ENCODE peak calls at places on chromosome 3, in four cellular contexts. H is A549, Q is ureter, L is uterus. K is an unnamed sample.

GRCh38 chr3:36893137-36893557 is 51.7 kb downstream of the TRANK1 start:
- DNase-seq in L (no peak), H (no peak), Q (no peak), K (no peak)

GRCh38 chr3:99954914-99955644 is 137.4 kb downstream of the CMSS1 start:
- DNase-seq in H (no peak), L (no peak), Q (no peak), K (no peak)

GRCh38 chr3:113963879-113964278 is 16.1 kb downstream of the ZDHHC23 start:
- DNase-seq in L (no peak), Q (no peak), H (no peak), K (no peak)

GRCh38 chr3:134376786-134377431 is 2.7 kb upstream of the AMOTL2 start:
- DNase-seq in L (no peak), Q (no peak), H (no peak), K (peak; percentile 76)

GRCh38 chr3:145557405-145557804 is 603.6 kb downstream of the PLOD2 start:
- DNase-seq in Q (no peak), L (no peak), H (no peak), K (no peak)

GRCh38 chr3:15384510-15385237 is 42.7 kb downstream of the METTL6 start:
- DNase-seq in Q (no peak), H (no peak), L (no peak), K (no peak)

GRCh38 chr3:111547645-111548044 is 5.6 kb downstream of the CD96 start:
- DNase-seq in L (no peak), Q (no peak), H (no peak), K (no peak)

GRCh38 chr3:48501196-48501595 is 2.8 kb downstream of the SHISA5 start:
- DNase-seq in L (no peak), Q (no peak), H (no peak), K (no peak)

GRCh38 chr3:170750478-170750830 is 119.5 kb downstream of the RPL22L1 start:
- DNase-seq in Q (no peak), H (no peak), L (no peak), K (no peak)

GRCh38 chr3:8518138-8518537 is 16.5 kb downstream of the LMCD1 start:
- DNase-seq in L (no peak), H (no peak), Q (no peak), K (no peak)

GRCh38 chr3:21672303-21672702 is 78.7 kb downstream of the ZNF385D start:
- DNase-seq in Q (no peak), L (no peak), H (no peak), K (no peak)

GRCh38 chr3:62159693-62160092 is 213.7 kb downstream of the FEZF2 start:
- DNase-seq in L (peak; percentile 76), H (no peak), Q (peak; percentile 74), K (peak; percentile 89)

GRCh38 chr3:127015282-127016042 is 32.5 kb downstream of the PLXNA1 start:
- DNase-seq in L (no peak), Q (no peak), H (no peak), K (no peak)

GRCh38 chr3:39103324-39103693 is 4.1 kb downstream of the GORASP1 start:
- DNase-seq in L (no peak), Q (peak; percentile 38), H (no peak), K (no peak)

GRCh38 chr3:7171493-7171892 is 310.6 kb downstream of the GRM7 start:
- DNase-seq in L (no peak), H (no peak), Q (no peak), K (no peak)

GRCh38 chr3:172595648-172596393 is 72.6 kb upstream of the TNFSF10 start:
- DNase-seq in Q (no peak), L (no peak), H (peak; percentile 45), K (peak; percentile 52)

GRCh38 chr3:14416453-14416852 is 14.0 kb downstream of the SLC6A6 start:
- DNase-seq in Q (no peak), H (no peak), L (no peak), K (no peak)

GRCh38 chr3:52086939-52087675 is 30.7 kb upstream of the DUSP7 start:
- DNase-seq in L (no peak), Q (no peak), H (no peak), K (no peak)

GRCh38 chr3:159418571-159419526 is 569.8 kb upstream of the IL12A start:
- DNase-seq in L (no peak), H (no peak), Q (no peak), K (no peak)

GRCh38 chr3:139948898-139949297 is 13.9 kb downstream of the CLSTN2 start:
- DNase-seq in Q (no peak), H (no peak), L (no peak), K (no peak)

GRCh38 chr3:30186741-30187219 is 419.6 kb upstream of the TGFBR2 start:
- DNase-seq in H (no peak), L (no peak), Q (no peak), K (no peak)

GRCh38 chr3:143825513-143825912 is 22.8 kb downstream of the SLC9A9 start:
- DNase-seq in Q (no peak), L (no peak), H (no peak), K (no peak)

GRCh38 chr3:111237906-111238305 is 166.3 kb downstream of the NECTIN3 start:
- DNase-seq in Q (no peak), L (no peak), H (no peak), K (no peak)

GRCh38 chr3:153379516-153379915 is 217.5 kb downstream of the RAP2B start:
- DNase-seq in Q (no peak), H (no peak), L (no peak), K (no peak)

GRCh38 chr3:122572940-122573412 is 4.5 kb upstream of the PARP15 start:
- DNase-seq in L (no peak), Q (no peak), H (no peak), K (no peak)

GRCh38 chr3:127177226-127177625 is 15.7 kb upstream of the PRR23E start:
- DNase-seq in Q (no peak), H (no peak), L (no peak), K (peak; percentile 12)

GRCh38 chr3:147793841-147794240 is 384.7 kb downstream of the ZIC1 start:
- DNase-seq in Q (no peak), L (no peak), H (no peak), K (no peak)

GRCh38 chr3:69012836-69013255 is 638 bp downstream of the EOGT start:
- DNase-seq in Q (peak; percentile 51), L (peak; percentile 60), H (peak; percentile 48), K (peak; percentile 88)

GRCh38 chr3:40096561-40097506 is 212.7 kb upstream of the EIF1B start:
- DNase-seq in Q (no peak), L (peak; percentile 16), H (no peak), K (no peak)

GRCh38 chr3:197001972-197002700 is 27.5 kb downstream of the MELTF start:
- DNase-seq in H (no peak), L (peak; percentile 55), Q (no peak), K (no peak)

GRCh38 chr3:12155833-12156232 is 2.9 kb downstream of the TIMP4 start:
- DNase-seq in L (no peak), H (peak; percentile 31), Q (no peak), K (no peak)

GRCh38 chr3:35639251-35640185 is at the start of gene ARPP21:
- DNase-seq in L (no peak), Q (no peak), H (peak; percentile 40), K (no peak)

GRCh38 chr3:7484636-7485035 is 623.7 kb downstream of the GRM7 start:
- DNase-seq in H (no peak), Q (no peak), L (no peak), K (no peak)

GRCh38 chr3:132038198-132038825 is 3.5 kb upstream of the CPNE4 start:
- DNase-seq in L (no peak), H (peak; percentile 10), Q (no peak), K (no peak)

GRCh38 chr3:158313344-158313927 is 203.5 kb downstream of the RSRC1 start:
- DNase-seq in H (peak; percentile 8), Q (no peak), L (no peak), K (no peak)

GRCh38 chr3:102671005-102671404 is 236.2 kb downstream of the ZPLD1 start:
- DNase-seq in H (no peak), Q (no peak), L (no peak), K (no peak)

GRCh38 chr3:16290827-16291196 is 25.8 kb downstream of the OXNAD1 start:
- DNase-seq in L (no peak), H (no peak), Q (no peak), K (no peak)